ENCODE peak calls at places on chromosomes 3 and 15, in ten cellular contexts. One of them, this sample, is unnamed.
A peak's percentile ranks its signal among the peaks of the same experiment; 100 is the strongest.

GRCh38 chr15:70008697-70009285 is 88.9 kb downstream of the TLE3 start:
- DNase-seq in retinal pigment epithelial cell: no peak
- DNase-seq in activated gamma-delta T cell treated with Interleukin-2 at 50 U/mL for 16 hours: no peak
- DNase-seq in RKO: no peak
- DNase-seq in AG10803: no peak
- DNase-seq in CD8-positive, alpha-beta T cell: no peak
- DNase-seq in pons: no peak
- DNase-seq in AG04450: no peak
- DNase-seq in iris pigment epithelial cell: no peak
- DNase-seq in hippocampal formation: no peak
- DNase-seq in this sample: no peak

GRCh38 chr3:169945313-169945712 is 21.3 kb upstream of the SEC62 start:
- DNase-seq in retinal pigment epithelial cell: no peak
- DNase-seq in activated gamma-delta T cell treated with Interleukin-2 at 50 U/mL for 16 hours: peak; percentile 14
- DNase-seq in RKO: no peak
- DNase-seq in AG10803: no peak
- DNase-seq in CD8-positive, alpha-beta T cell: peak; percentile 2
- DNase-seq in pons: peak; percentile 35
- DNase-seq in AG04450: no peak
- DNase-seq in iris pigment epithelial cell: no peak
- DNase-seq in hippocampal formation: no peak
- DNase-seq in this sample: no peak

GRCh38 chr15:23616536-23616935 is 31.1 kb downstream of the MAGEL2 start:
- DNase-seq in retinal pigment epithelial cell: no peak
- DNase-seq in activated gamma-delta T cell treated with Interleukin-2 at 50 U/mL for 16 hours: no peak
- DNase-seq in RKO: no peak
- DNase-seq in AG10803: no peak
- DNase-seq in CD8-positive, alpha-beta T cell: no peak
- DNase-seq in pons: no peak
- DNase-seq in AG04450: no peak
- DNase-seq in iris pigment epithelial cell: peak; percentile 1
- DNase-seq in hippocampal formation: no peak
- DNase-seq in this sample: no peak

GRCh38 chr3:1093216-1093615 is 392 bp downstream of the CNTN6 start:
- DNase-seq in retinal pigment epithelial cell: no peak
- DNase-seq in activated gamma-delta T cell treated with Interleukin-2 at 50 U/mL for 16 hours: no peak
- DNase-seq in RKO: no peak
- DNase-seq in AG10803: no peak
- DNase-seq in CD8-positive, alpha-beta T cell: no peak
- DNase-seq in pons: no peak
- DNase-seq in AG04450: no peak
- DNase-seq in iris pigment epithelial cell: no peak
- DNase-seq in hippocampal formation: no peak
- DNase-seq in this sample: no peak

GRCh38 chr15:71136159-71137137 is 21.2 kb downstream of the THSD4 start:
- DNase-seq in retinal pigment epithelial cell: no peak
- DNase-seq in activated gamma-delta T cell treated with Interleukin-2 at 50 U/mL for 16 hours: no peak
- DNase-seq in RKO: peak; percentile 31
- DNase-seq in AG10803: peak; percentile 72
- DNase-seq in CD8-positive, alpha-beta T cell: no peak
- DNase-seq in pons: no peak
- DNase-seq in AG04450: peak; percentile 70
- DNase-seq in iris pigment epithelial cell: peak; percentile 86
- DNase-seq in hippocampal formation: no peak
- DNase-seq in this sample: peak; percentile 97

GRCh38 chr15:96735621-96736020 is 405.1 kb downstream of the NR2F2 start:
- DNase-seq in retinal pigment epithelial cell: no peak
- DNase-seq in activated gamma-delta T cell treated with Interleukin-2 at 50 U/mL for 16 hours: no peak
- DNase-seq in RKO: no peak
- DNase-seq in AG10803: no peak
- DNase-seq in CD8-positive, alpha-beta T cell: no peak
- DNase-seq in pons: no peak
- DNase-seq in AG04450: no peak
- DNase-seq in iris pigment epithelial cell: no peak
- DNase-seq in hippocampal formation: no peak
- DNase-seq in this sample: no peak

GRCh38 chr15:64232400-64232799 is 69.6 kb upstream of the PPIB start:
- DNase-seq in retinal pigment epithelial cell: peak; percentile 55
- DNase-seq in activated gamma-delta T cell treated with Interleukin-2 at 50 U/mL for 16 hours: no peak
- DNase-seq in RKO: peak; percentile 65
- DNase-seq in AG10803: peak; percentile 62
- DNase-seq in CD8-positive, alpha-beta T cell: no peak
- DNase-seq in pons: no peak
- DNase-seq in AG04450: no peak
- DNase-seq in iris pigment epithelial cell: peak; percentile 67
- DNase-seq in hippocampal formation: no peak
- DNase-seq in this sample: peak; percentile 9

GRCh38 chr3:123799544-123800351 is 84.4 kb downstream of the MYLK start:
- DNase-seq in retinal pigment epithelial cell: peak; percentile 81
- DNase-seq in activated gamma-delta T cell treated with Interleukin-2 at 50 U/mL for 16 hours: no peak
- DNase-seq in RKO: no peak
- DNase-seq in AG10803: peak; percentile 68
- DNase-seq in CD8-positive, alpha-beta T cell: no peak
- DNase-seq in pons: no peak
- DNase-seq in AG04450: no peak
- DNase-seq in iris pigment epithelial cell: peak; percentile 77
- DNase-seq in hippocampal formation: no peak
- DNase-seq in this sample: peak; percentile 72

GRCh38 chr15:71650603-71651002 is 159.8 kb upstream of the NR2E3 start:
- DNase-seq in retinal pigment epithelial cell: no peak
- DNase-seq in activated gamma-delta T cell treated with Interleukin-2 at 50 U/mL for 16 hours: no peak
- DNase-seq in RKO: no peak
- DNase-seq in AG10803: no peak
- DNase-seq in CD8-positive, alpha-beta T cell: no peak
- DNase-seq in pons: no peak
- DNase-seq in AG04450: no peak
- DNase-seq in iris pigment epithelial cell: no peak
- DNase-seq in hippocampal formation: no peak
- DNase-seq in this sample: no peak

GRCh38 chr3:30989266-30989799 is 94.9 kb upstream of the GADL1 start:
- DNase-seq in retinal pigment epithelial cell: no peak
- DNase-seq in activated gamma-delta T cell treated with Interleukin-2 at 50 U/mL for 16 hours: no peak
- DNase-seq in RKO: no peak
- DNase-seq in AG10803: no peak
- DNase-seq in CD8-positive, alpha-beta T cell: no peak
- DNase-seq in pons: no peak
- DNase-seq in AG04450: no peak
- DNase-seq in iris pigment epithelial cell: no peak
- DNase-seq in hippocampal formation: no peak
- DNase-seq in this sample: no peak

GRCh38 chr15:98277602-98278001 is 317.1 kb downstream of the ARRDC4 start:
- DNase-seq in retinal pigment epithelial cell: no peak
- DNase-seq in activated gamma-delta T cell treated with Interleukin-2 at 50 U/mL for 16 hours: no peak
- DNase-seq in RKO: no peak
- DNase-seq in AG10803: no peak
- DNase-seq in CD8-positive, alpha-beta T cell: no peak
- DNase-seq in pons: no peak
- DNase-seq in AG04450: no peak
- DNase-seq in iris pigment epithelial cell: no peak
- DNase-seq in hippocampal formation: no peak
- DNase-seq in this sample: no peak

GRCh38 chr3:71542548-71543370 is 40.8 kb downstream of the FOXP1 start:
- DNase-seq in retinal pigment epithelial cell: no peak
- DNase-seq in activated gamma-delta T cell treated with Interleukin-2 at 50 U/mL for 16 hours: no peak
- DNase-seq in RKO: peak; percentile 22
- DNase-seq in AG10803: peak; percentile 99
- DNase-seq in CD8-positive, alpha-beta T cell: no peak
- DNase-seq in pons: peak; percentile 81
- DNase-seq in AG04450: peak; percentile 83
- DNase-seq in iris pigment epithelial cell: peak; percentile 91
- DNase-seq in hippocampal formation: peak; percentile 76
- DNase-seq in this sample: peak; percentile 96

This sample was measured in HFF-Myc.